ENCODE peak calls at places on chromosomes 16 and 17, in four cellular contexts. One of them, this sample, is unnamed. For H3K4me1, the result is how much of the 10 kb centered on the place peaks cover.

GRCh38 chr17:10870651-10871050 is 32.8 kb upstream of the PIRT start:
- DNase-seq in esophagus muscularis mucosa: no peak
- DNase-seq in neural progenitor cell: no peak
- DNase-seq in H9: no peak
- DNase-seq in this sample: no peak

GRCh38 chr16:88472042-88472441 is 19.0 kb downstream of the ZFPM1 start:
- DNase-seq in esophagus muscularis mucosa: no peak
- DNase-seq in neural progenitor cell: no peak
- DNase-seq in H9: no peak
- DNase-seq in this sample: no peak

GRCh38 chr16:49464093-49464492 is 90.5 kb downstream of the C16orf78 start:
- DNase-seq in H9: no peak
- DNase-seq in esophagus muscularis mucosa: no peak
- DNase-seq in neural progenitor cell: no peak
- DNase-seq in this sample: no peak

GRCh38 chr17:74754832-74755231 is 6.4 kb downstream of the NHERF1 start:
- DNase-seq in H9: no peak
- DNase-seq in esophagus muscularis mucosa: no peak
- DNase-seq in neural progenitor cell: no peak
- DNase-seq in this sample: no peak

GRCh38 chr16:4371481-4372314 is at the start of gene VASN:
- DNase-seq in neural progenitor cell: peak
- DNase-seq in esophagus muscularis mucosa: no peak
- DNase-seq in H9: peak
- DNase-seq in this sample: peak

GRCh38 chr17:63714550-63715277 is 14.8 kb upstream of the LIMD2 start:
- DNase-seq in neural progenitor cell: no peak
- DNase-seq in H9: no peak
- DNase-seq in esophagus muscularis mucosa: no peak
- DNase-seq in this sample: no peak

GRCh38 chr16:64478258-64478906 is 643.5 kb downstream of the CDH11 start:
- DNase-seq in H9: no peak
- DNase-seq in neural progenitor cell: no peak
- DNase-seq in esophagus muscularis mucosa: no peak
- DNase-seq in this sample: no peak

GRCh38 chr17:82281502-82282238 is 8.2 kb upstream of the CSNK1D start:
- DNase-seq in neural progenitor cell: no peak
- DNase-seq in esophagus muscularis mucosa: no peak
- DNase-seq in H9: no peak
- DNase-seq in this sample: no peak

GRCh38 chr17:77214743-77215142 is 74.0 kb downstream of the SEC14L1 start:
- DNase-seq in H9: peak
- DNase-seq in esophagus muscularis mucosa: no peak
- DNase-seq in neural progenitor cell: peak
- DNase-seq in this sample: no peak

GRCh38 chr17:21678451-21679081 is 13.8 kb upstream of the KCNJ18 start:
- DNase-seq in neural progenitor cell: no peak
- DNase-seq in H9: no peak
- DNase-seq in esophagus muscularis mucosa: no peak
- DNase-seq in this sample: peak

GRCh38 chr17:76562734-76563148 is 22.9 kb downstream of the PRCD start:
- DNase-seq in H9: no peak
- DNase-seq in esophagus muscularis mucosa: no peak
- DNase-seq in neural progenitor cell: no peak
- DNase-seq in this sample: no peak

GRCh38 chr16:4697867-4698291 is 4.5 kb downstream of the NUDT16L1 start:
- DNase-seq in H9: no peak
- DNase-seq in esophagus muscularis mucosa: no peak
- DNase-seq in neural progenitor cell: no peak
- DNase-seq in this sample: no peak

GRCh38 chr17:81035389-81036127 is 607 bp downstream of the BAIAP2 start:
- DNase-seq in esophagus muscularis mucosa: no peak
- DNase-seq in neural progenitor cell: peak
- DNase-seq in H9: no peak
- DNase-seq in this sample: no peak

GRCh38 chr17:64534187-64534586 is 27.4 kb downstream of the CEP95 start:
- DNase-seq in H9: no peak
- DNase-seq in neural progenitor cell: no peak
- DNase-seq in esophagus muscularis mucosa: no peak
- DNase-seq in this sample: no peak

GRCh38 chr16:19137201-19137601 is 23.4 kb downstream of the ITPRIPL2 start:
- DNase-seq in H9: no peak
- DNase-seq in esophagus muscularis mucosa: no peak
- DNase-seq in neural progenitor cell: no peak
- DNase-seq in this sample: no peak

GRCh38 chr17:4109424-4109823 is 33.4 kb downstream of the ZZEF1 start:
- DNase-seq in H9: no peak
- DNase-seq in esophagus muscularis mucosa: no peak
- DNase-seq in neural progenitor cell: no peak
- DNase-seq in this sample: no peak

GRCh38 chr16:85029413-85029794 is 1.8 kb downstream of the KIAA0513 start:
- DNase-seq in esophagus muscularis mucosa: no peak
- DNase-seq in H9: no peak
- DNase-seq in neural progenitor cell: no peak
- DNase-seq in this sample: no peak

GRCh38 chr17:73725794-73726193 is 81.5 kb upstream of the SDK2 start:
- DNase-seq in neural progenitor cell: no peak
- DNase-seq in esophagus muscularis mucosa: no peak
- DNase-seq in H9: no peak
- DNase-seq in this sample: no peak

GRCh38 chr16:84511180-84511800 is 6.8 kb upstream of the MEAK7 start:
- DNase-seq in H9: peak
- DNase-seq in neural progenitor cell: peak
- DNase-seq in esophagus muscularis mucosa: peak
- DNase-seq in this sample: peak

GRCh38 chr17:50911450-50911849 is 45.3 kb upstream of the TOB1 start:
- DNase-seq in esophagus muscularis mucosa: no peak
- DNase-seq in neural progenitor cell: no peak
- DNase-seq in H9: no peak
- DNase-seq in this sample: no peak

GRCh38 chr17:27506348-27507218 is 50.3 kb downstream of the KSR1 start:
- DNase-seq in esophagus muscularis mucosa: no peak
- DNase-seq in neural progenitor cell: peak
- DNase-seq in H9: peak
- DNase-seq in this sample: no peak

GRCh38 chr17:44417553-44417952 is 28.1 kb upstream of the ITGA2B start:
- DNase-seq in esophagus muscularis mucosa: no peak
- DNase-seq in H9: no peak
- DNase-seq in neural progenitor cell: no peak
- DNase-seq in this sample: no peak

GRCh38 chr17:41734949-41735313 is 488 bp upstream of the HAP1 start:
- DNase-seq in H9: no peak
- DNase-seq in neural progenitor cell: peak
- DNase-seq in esophagus muscularis mucosa: no peak
- DNase-seq in this sample: no peak

GRCh38 chr16:51937771-51938170 is 609.2 kb downstream of the TOX3 start:
- DNase-seq in neural progenitor cell: no peak
- DNase-seq in H9: no peak
- DNase-seq in esophagus muscularis mucosa: no peak
- DNase-seq in this sample: no peak

DNA sequence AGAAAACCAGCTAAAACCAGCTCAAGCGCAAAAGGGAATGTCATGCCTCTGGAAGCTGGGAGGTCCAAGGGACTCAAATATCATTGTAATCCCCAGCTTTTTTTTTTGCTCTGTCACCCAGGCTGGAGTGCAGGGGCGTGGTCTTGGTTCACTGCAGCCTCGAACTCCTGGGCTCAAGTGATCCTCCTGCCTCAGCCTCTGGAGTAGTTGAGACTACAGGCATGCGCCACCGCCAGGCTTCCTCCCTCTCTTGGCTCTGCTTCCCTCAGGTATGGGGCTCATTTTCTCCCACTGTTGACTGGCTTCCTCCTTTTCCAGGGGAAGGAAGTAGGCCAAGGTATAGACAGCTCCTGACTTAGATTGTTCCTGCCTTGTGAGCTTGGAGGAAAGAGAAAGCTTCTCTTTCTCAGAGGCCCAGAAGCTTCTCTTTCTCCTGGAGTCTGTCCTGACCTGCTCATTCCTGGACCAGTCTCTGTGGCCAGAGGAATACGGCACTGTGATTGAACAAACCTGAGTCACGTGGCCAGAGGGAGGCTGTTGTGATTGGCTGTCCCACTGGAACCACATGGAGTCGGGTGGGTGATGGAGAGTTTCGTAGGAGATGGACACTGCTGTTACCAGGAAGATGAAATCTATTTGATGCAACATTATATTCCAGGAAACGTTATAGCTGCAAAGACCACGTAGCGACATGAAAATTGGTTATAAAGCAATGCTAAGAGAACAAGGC is 5.7 kb upstream of the ARHGEF15 start:
- DNase-seq in esophagus muscularis mucosa: no peak
- DNase-seq in neural progenitor cell: no peak
- DNase-seq in H9: no peak
- DNase-seq in this sample: no peak
- H3K4me1 ChIP-seq in esophagus muscularis mucosa: under half
- H3K4me1 ChIP-seq in neural progenitor cell: under half
- H3K4me1 ChIP-seq in H9: under half
- H3K4me1 ChIP-seq in this sample: under half

GRCh38 chr17:58096892-58097291 is 13.7 kb downstream of the DYNLL2 start:
- DNase-seq in H9: no peak
- DNase-seq in esophagus muscularis mucosa: peak
- DNase-seq in neural progenitor cell: no peak
- DNase-seq in this sample: no peak
- TF ChIP-seq CTCF in H9: peak
- TF ChIP-seq CTCF in esophagus muscularis mucosa: no peak
- TF ChIP-seq CTCF in neural progenitor cell: peak
- TF ChIP-seq CTCF in this sample: no peak

DNA sequence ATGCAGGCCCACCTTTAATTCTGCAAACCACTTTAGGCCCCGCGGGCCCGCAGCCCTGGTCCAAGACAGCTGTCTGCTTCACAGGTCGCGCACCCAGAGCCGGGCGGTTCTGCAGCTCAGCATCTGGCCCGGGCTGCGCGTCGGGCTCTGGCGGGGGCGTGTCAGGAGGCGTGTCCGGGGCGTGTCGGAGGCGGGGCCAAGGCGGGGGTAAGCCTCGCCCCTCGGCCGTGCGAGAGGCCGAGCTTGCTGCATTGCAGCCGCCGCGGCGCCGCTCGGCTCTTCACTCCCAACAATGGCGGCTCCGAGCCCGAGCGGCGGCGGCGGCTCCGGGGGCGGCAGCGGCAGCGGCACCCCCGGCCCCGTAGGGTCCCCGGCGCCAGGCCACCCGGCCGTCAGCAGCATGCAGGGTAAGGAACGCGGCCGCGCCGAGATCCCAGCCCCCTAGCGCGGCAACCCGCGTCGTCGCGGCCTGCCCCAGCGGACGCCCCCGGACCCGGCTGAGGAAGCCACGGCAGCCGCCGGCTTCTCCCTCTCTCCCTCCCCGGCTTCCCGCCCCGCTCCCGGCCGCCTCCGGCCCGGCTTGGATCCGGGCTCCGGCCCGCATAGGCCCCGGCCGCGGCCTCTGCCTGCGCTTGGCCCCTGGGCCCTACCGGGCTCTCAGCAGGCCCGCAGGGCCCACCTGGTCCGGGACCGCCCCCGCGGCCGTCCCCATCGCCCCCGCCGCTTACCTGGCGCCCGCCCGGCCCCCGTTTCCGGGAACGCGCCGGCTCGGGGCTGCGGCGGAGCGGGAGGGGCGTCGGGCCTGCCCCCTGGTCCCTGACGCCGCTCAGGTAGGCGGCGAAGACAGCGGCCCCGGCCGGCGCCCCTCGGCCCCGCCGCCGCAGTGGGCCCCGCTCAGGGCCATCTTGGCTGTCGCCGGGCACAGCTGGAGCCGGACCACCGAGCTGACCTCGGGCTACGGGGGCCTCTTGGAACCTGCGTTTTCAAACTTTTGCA is at the start of gene MAP2K4:
- DNase-seq in H9: peak
- DNase-seq in esophagus muscularis mucosa: peak
- DNase-seq in neural progenitor cell: peak
- DNase-seq in this sample: peak
- H3K4me1 ChIP-seq in H9: under half
- H3K4me1 ChIP-seq in esophagus muscularis mucosa: half or more
- H3K4me1 ChIP-seq in neural progenitor cell: under half
- H3K4me1 ChIP-seq in this sample: under half

DNA sequence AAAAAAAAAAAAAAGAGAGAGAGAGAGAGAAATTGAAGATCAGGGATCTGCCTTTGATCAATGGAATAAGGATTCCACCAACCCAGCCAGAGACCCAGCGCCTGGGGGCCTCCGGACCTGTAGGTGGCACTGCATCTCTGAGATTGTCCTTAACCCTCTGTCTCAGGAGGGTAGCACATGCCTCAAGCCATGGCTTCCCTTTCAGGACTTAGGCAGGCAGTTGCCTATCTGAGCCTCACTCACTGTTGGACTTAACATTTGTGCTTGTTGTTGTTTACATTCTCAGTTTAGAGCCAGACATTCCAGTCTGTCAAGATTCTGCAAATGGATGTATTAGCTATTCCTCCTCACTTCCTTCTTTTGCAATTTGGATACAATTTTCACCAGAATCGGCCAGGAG is 5.1 kb upstream of the SCNN1B start:
- DNase-seq in esophagus muscularis mucosa: no peak
- DNase-seq in H9: peak
- DNase-seq in neural progenitor cell: peak
- DNase-seq in this sample: no peak
- TF ChIP-seq CTCF in esophagus muscularis mucosa: no peak
- TF ChIP-seq CTCF in H9: peak
- TF ChIP-seq CTCF in neural progenitor cell: peak
- TF ChIP-seq CTCF in this sample: no peak

DNA sequence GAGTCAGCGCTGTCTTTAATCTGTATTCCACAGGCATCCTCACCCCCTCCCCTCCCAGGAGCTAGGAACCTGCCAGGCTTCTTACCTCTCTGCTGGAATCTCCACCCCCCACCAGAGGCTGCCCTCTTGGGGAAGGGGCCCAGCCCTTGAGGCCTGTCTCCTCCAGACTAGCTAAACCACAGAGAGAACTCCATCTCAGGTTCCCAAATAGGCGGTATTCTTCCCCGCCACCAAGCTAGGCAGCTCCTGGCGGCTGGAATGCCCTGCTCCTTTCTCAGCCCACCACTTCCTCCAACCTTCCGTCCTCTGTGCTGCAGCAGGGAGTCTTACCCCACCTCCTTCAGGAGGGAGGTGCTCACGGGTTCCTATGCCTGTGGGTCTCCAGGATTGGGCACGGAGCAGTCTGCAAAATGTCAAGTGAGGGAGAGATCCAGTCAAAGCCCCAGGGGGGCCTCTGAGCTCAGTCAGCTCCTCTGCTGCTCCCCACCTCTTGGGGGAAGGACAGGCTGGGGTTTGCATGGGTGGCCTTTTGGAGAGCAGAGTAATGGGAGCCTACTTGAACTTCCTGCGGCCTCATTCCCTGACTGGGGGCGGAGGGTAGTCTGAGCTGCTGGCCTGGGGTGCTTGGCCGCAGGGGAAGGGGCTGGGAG is 55.7 kb downstream of the SREBF1 start:
- DNase-seq in H9: peak
- DNase-seq in neural progenitor cell: peak
- DNase-seq in esophagus muscularis mucosa: no peak
- DNase-seq in this sample: peak
- H3K4me1 ChIP-seq in H9: under half
- H3K4me1 ChIP-seq in neural progenitor cell: half or more
- H3K4me1 ChIP-seq in esophagus muscularis mucosa: half or more
- H3K4me1 ChIP-seq in this sample: half or more

This sample was measured in tibial artery.